ENCODE peak calls at places on chromosomes 5 and 9, in seven cellular contexts. C is AG10803, N is astrocyte of the cerebellum, K is DND-41, L is lower lobe of right lung, O is cardiac muscle cell, H is GM12865. M is an unnamed sample.

GRCh38 chr5:57825026-57825683 is 342.5 kb upstream of the ACTBL2 start:
- DNase-seq in C (peak), N (peak), K (no peak), H (no peak), O (peak), L (no peak), M (no peak)

GRCh38 chr5:124343451-124343867 is 403.0 kb downstream of the ZNF608 start:
- DNase-seq in N (peak), O (peak), L (no peak), H (no peak), K (no peak), C (peak), M (no peak)

GRCh38 chr5:86971034-86971511 is 296.6 kb upstream of the RASA1 start:
- DNase-seq in C (peak), O (peak), N (no peak), K (no peak), H (peak), L (no peak), M (no peak)

GRCh38 chr5:84603557-84604185 is 219.0 kb upstream of the EDIL3 start:
- DNase-seq in O (peak), N (peak), H (no peak), C (peak), L (no peak), K (no peak), M (no peak)

GRCh38 chr5:23433534-23434306 is 73.7 kb upstream of the PRDM9 start:
- DNase-seq in C (no peak), K (no peak), O (no peak), H (no peak), N (no peak), L (no peak), M (no peak)

GRCh38 chr9:133793471-133793870 is 55.3 kb upstream of the SARDH start:
- DNase-seq in L (no peak), K (no peak), N (no peak), O (no peak), H (no peak), C (no peak), M (no peak)

GRCh38 chr5:131521252-131521651 is 113.8 kb downstream of the RAPGEF6 start:
- DNase-seq in H (no peak), C (peak), K (no peak), N (peak), O (no peak), L (no peak), M (no peak)

GRCh38 chr5:1889321-1890065 is 6.8 kb upstream of the IRX4 start:
- DNase-seq in H (no peak), K (no peak), O (no peak), C (no peak), L (peak), N (no peak), M (no peak)

GRCh38 chr9:13239208-13239607 is 40.3 kb downstream of the MPDZ start:
- DNase-seq in K (no peak), O (no peak), L (no peak), N (no peak), H (no peak), C (no peak), M (no peak)

GRCh38 chr5:176660860-176661641 is 13.8 kb downstream of the TSPAN17 start:
- DNase-seq in L (peak), O (peak), N (peak), H (peak), C (peak), K (peak), M (no peak)

GRCh38 chr5:133423031-133423617 is 189.2 kb downstream of the FSTL4 start:
- DNase-seq in K (no peak), O (no peak), N (no peak), C (no peak), L (no peak), H (no peak), M (no peak)

GRCh38 chr5:150061538-150061995 is 24.8 kb downstream of the CSF1R start:
- DNase-seq in N (no peak), L (no peak), K (no peak), O (no peak), C (no peak), H (no peak), M (no peak)

GRCh38 chr5:177311361-177311722 is 356 bp downstream of the MXD3 start:
- DNase-seq in L (no peak), O (peak), K (no peak), H (no peak), N (no peak), C (no peak), M (no peak)

GRCh38 chr5:73444499-73445432 is 3.8 kb downstream of the FOXD1 start:
- DNase-seq in C (peak), N (no peak), O (no peak), L (no peak), H (no peak), K (no peak), M (no peak)

GRCh38 chr5:93708442-93708841 is 33.0 kb downstream of the POU5F2 start:
- DNase-seq in H (no peak), K (no peak), O (no peak), L (no peak), N (no peak), C (no peak), M (no peak)

GRCh38 chr5:37111426-37112382 is 137.5 kb downstream of the CPLANE1 start:
- DNase-seq in K (peak), C (no peak), H (peak), L (no peak), N (no peak), O (no peak), M (peak)

GRCh38 chr5:120655828-120656435 is 191.8 kb downstream of the PRR16 start:
- DNase-seq in K (peak), H (peak), L (no peak), C (peak), N (peak), O (peak), M (no peak)

GRCh38 chr9:19471737-19472648 is 63.2 kb downstream of the ACER2 start:
- DNase-seq in H (peak), N (peak), K (peak), C (peak), L (peak), O (peak), M (no peak)

GRCh38 chr5:111068208-111068607 is 3.3 kb upstream of the TSLP start:
- DNase-seq in N (no peak), O (peak), K (no peak), H (no peak), C (no peak), L (no peak), M (no peak)

GRCh38 chr5:128669803-128670202 is 131.8 kb upstream of the FBN2 start:
- DNase-seq in K (no peak), N (no peak), C (no peak), L (no peak), O (no peak), H (peak), M (no peak)

GRCh38 chr5:95172659-95173058 is 112.2 kb downstream of the MCTP1 start:
- DNase-seq in H (no peak), C (no peak), O (no peak), N (no peak), K (no peak), L (no peak), M (no peak)

GRCh38 chr5:103669615-103670014 is 107.0 kb upstream of the NUDT12 start:
- DNase-seq in N (no peak), O (no peak), H (no peak), K (no peak), L (no peak), C (no peak), M (no peak)

GRCh38 chr9:89077519-89077918 is 86.3 kb downstream of the S1PR3 start:
- DNase-seq in N (no peak), C (no peak), L (no peak), K (no peak), O (no peak), H (peak), M (no peak)

GRCh38 chr5:40383719-40384651 is 295.7 kb upstream of the PTGER4 start:
- DNase-seq in L (no peak), O (peak), K (no peak), N (no peak), C (peak), H (peak), M (no peak)

GRCh38 chr9:122218070-122218884 is 10.5 kb downstream of the LHX6 start:
- DNase-seq in H (no peak), N (no peak), L (no peak), C (peak), K (no peak), O (peak), M (no peak)

GRCh38 chr9:94872921-94873511 is 146.5 kb downstream of the AOPEP start:
- DNase-seq in O (peak), N (no peak), K (no peak), H (no peak), L (no peak), C (peak), M (no peak)

GRCh38 chr5:112210430-112211005 is 208.6 kb downstream of the EPB41L4A start:
- DNase-seq in C (peak), K (peak), H (peak), L (no peak), O (peak), N (peak), M (no peak)

GRCh38 chr5:41617843-41618515 is 107.6 kb upstream of the PLCXD3 start:
- DNase-seq in L (no peak), O (no peak), N (no peak), C (no peak), H (no peak), K (no peak), M (no peak)

GRCh38 chr5:117889592-117889991 is 1098.8 kb downstream of the DTWD2 start:
- DNase-seq in L (no peak), K (no peak), H (no peak), N (no peak), O (peak), C (peak), M (no peak)

GRCh38 chr5:136123236-136123768 is 9.3 kb upstream of the SMAD5 start:
- DNase-seq in H (no peak), L (no peak), K (no peak), N (no peak), O (no peak), C (no peak), M (no peak)

GRCh38 chr5:175700991-175701390 is 43.1 kb downstream of the HRH2 start:
- DNase-seq in K (no peak), O (peak), N (no peak), H (peak), C (no peak), L (no peak), M (no peak)

GRCh38 chr5:117794847-117795246 is 1193.5 kb downstream of the DTWD2 start:
- DNase-seq in K (no peak), O (no peak), N (no peak), L (no peak), H (no peak), C (no peak), M (no peak)

GRCh38 chr5:141780952-141781730 is 97.1 kb downstream of the PCDH1 start:
- DNase-seq in L (no peak), N (no peak), H (peak), O (no peak), K (no peak), C (no peak), M (no peak)

GRCh38 chr9:114156658-114157421 is 1.5 kb downstream of the COL27A1 start:
- DNase-seq in K (peak), C (peak), N (peak), H (no peak), L (peak), O (peak), M (no peak)

GRCh38 chr5:72138943-72139467 is 31.7 kb downstream of the MAP1B start:
- DNase-seq in H (peak), O (peak), C (peak), L (no peak), K (no peak), N (peak), M (no peak)

GRCh38 chr9:112104401-112104800 is 70.7 kb downstream of the SUSD1 start:
- DNase-seq in C (no peak), K (no peak), H (no peak), O (no peak), L (no peak), N (no peak), M (no peak)

DNA sequence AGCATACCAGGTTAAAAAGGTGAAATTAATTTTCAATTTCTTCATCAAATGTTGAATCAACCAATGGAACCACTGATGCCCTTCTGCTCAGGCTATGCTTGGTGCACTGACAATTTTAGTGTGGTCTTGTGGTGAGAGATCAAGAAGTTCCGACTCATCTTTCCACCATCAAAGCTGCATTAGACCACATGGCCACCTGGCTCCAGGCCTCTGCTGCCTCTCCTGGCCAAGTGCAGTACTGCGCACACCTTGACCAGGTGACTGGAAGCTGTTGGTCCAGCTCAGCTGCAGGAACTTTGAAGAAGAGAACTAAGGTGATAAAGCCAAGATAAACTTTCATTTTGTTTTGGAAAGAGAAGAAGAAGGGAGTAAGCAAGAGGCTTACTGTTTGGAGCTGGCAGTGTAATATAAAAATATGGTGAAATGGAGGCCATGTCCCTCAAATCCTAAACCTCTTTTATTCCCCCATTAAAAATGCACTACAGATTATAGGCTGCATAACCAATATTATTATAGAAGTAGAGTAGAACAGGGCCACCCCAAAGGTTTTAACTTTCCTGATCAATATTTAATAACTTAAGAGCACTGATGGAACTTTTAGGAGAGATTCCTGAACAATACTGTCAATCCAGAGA is 315.5 kb upstream of the C9orf72 start:
- DNase-seq in C (no peak), N (no peak), K (peak), H (peak), O (peak), L (no peak), M (no peak)
- TF ChIP-seq CTCF in C (peak), N (peak), K (peak), H (peak), O (peak), L (peak), M (peak)

GRCh38 chr9:127344373-127344995 is 52.5 kb upstream of the SLC2A8 start:
- DNase-seq in L (no peak), K (no peak), C (peak), O (no peak), N (peak), H (no peak), M (no peak)
- H3K4me3 ChIP-seq in L (no peak), K (no peak), C (no peak), O (no peak), N (no peak), H (no peak), M (no peak)

GRCh38 chr5:75734913-75735789 is 17.9 kb upstream of the POC5 start:
- DNase-seq in C (peak), L (no peak), N (no peak), H (peak), K (no peak), O (peak), M (peak)
- TF ChIP-seq CTCF in C (peak), L (peak), N (peak), H (peak), K (peak), O (peak), M (peak)

DNA sequence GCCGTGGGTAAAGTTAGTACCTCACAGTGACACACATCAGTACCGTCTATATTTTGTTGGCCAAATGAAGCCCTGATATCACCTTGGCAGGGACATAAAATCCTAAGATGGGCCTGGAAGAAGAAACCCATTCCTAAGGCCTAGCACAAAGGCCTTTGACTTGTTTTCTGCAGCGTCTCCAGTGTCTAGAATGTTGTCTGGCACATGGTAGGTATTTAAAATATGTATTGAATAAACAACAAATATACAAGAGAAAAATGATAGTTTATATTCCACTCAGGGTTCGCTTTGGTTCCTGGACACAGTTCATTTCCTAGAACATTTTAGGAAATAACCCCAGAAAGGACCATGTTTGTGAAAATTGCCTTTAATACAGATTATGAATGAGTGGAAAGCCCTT is 45.9 kb downstream of the NMUR2 start:
- DNase-seq in K (no peak), O (no peak), C (no peak), H (no peak), L (no peak), N (no peak), M (no peak)
- H3K4me3 ChIP-seq in K (no peak), O (no peak), C (no peak), H (no peak), L (no peak), N (no peak), M (no peak)

GRCh38 chr9:110199643-110200042 is 8.3 kb downstream of the C9orf152 start:
- DNase-seq in L (no peak), H (no peak), K (no peak), N (no peak), O (no peak), C (no peak), M (no peak)
- TF ChIP-seq CTCF in L (no peak), H (no peak), K (no peak), N (no peak), O (no peak), C (no peak), M (no peak)

DNA sequence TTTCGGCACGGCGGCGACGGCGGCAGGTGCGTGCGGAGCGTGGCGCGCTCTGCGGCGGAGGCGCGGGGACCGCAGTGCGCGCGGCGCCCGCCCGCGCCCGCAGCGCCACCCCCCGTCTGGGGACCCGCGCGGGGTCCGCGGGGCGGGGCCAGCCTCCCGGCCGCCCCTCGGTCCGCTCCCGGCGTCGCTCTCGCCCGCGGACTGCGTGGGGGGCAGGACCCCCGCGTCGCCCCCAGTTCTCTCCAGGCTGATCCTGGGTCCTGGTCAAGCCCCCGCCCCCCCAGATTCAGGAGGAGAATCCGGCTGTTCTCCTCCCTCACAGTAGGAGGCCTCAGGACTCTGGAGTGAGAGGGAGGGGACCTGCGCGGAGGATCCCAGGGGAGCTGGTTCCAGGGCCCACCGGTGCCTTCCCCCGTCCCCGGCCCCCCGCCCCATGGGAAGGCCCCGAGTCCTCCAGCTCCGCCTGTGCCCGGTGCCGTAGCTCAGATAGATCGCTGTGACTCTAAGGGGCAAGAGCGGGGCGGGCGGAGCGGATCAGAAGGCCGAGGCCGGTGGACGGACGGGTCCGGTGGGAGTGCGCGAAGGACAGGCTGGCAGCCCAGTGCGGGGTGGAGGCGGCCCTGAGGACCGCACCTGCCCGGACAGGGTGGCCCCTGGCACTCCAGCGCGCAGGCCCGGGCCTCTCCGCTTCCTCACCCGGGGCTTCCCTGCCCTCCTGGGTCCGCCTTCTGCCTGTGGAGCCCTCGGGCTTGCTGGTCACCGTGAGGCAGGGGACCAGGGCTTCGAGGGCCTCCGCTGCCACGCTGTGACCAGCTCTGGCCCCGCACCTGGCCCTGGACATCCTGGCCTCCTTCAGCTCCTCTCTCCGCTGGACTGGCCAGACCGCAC is at the start of gene RNF208:
- DNase-seq in N (no peak), C (no peak), O (no peak), H (no peak), K (no peak), L (no peak), M (no peak)
- H3K4me3 ChIP-seq in N (peak), C (peak), O (peak), H (peak), K (peak), L (peak), M (peak)

GRCh38 chr5:163503106-163504090 is 2.0 kb upstream of the MAT2B start:
- DNase-seq in L (peak), N (no peak), K (peak), C (peak), H (peak), O (peak), M (peak)
- TF ChIP-seq CTCF in L (peak), N (peak), K (peak), C (peak), H (peak), O (peak), M (peak)

GRCh38 chr9:138044485-138045383 is 167.2 kb downstream of the CACNA1B start:
- DNase-seq in O (no peak), L (no peak), H (no peak), N (no peak), C (no peak), K (no peak), M (no peak)

GRCh38 chr9:138043411-138044345 is 166.1 kb downstream of the CACNA1B start:
- DNase-seq in H (no peak), C (no peak), O (no peak), K (no peak), N (no peak), L (no peak), M (no peak)

GRCh38 chr9:138042146-138042545 is 164.6 kb downstream of the CACNA1B start:
- DNase-seq in C (no peak), L (no peak), H (no peak), N (no peak), O (no peak), K (no peak), M (no peak)

GRCh38 chr9:138042640-138043039 is 165.1 kb downstream of the CACNA1B start:
- DNase-seq in K (no peak), C (no peak), L (no peak), N (no peak), O (no peak), H (no peak), M (no peak)

GRCh38 chr9:138043061-138043410 is 165.5 kb downstream of the CACNA1B start:
- DNase-seq in O (no peak), N (no peak), H (no peak), L (no peak), C (no peak), K (no peak), M (no peak)
- H3K4me3 ChIP-seq in O (no peak), N (no peak), H (no peak), L (no peak), C (no peak), K (no peak), M (no peak)

GRCh38 chr9:129720181-129720864 is 32.5 kb downstream of the PTGES start:
- DNase-seq in C (no peak), O (no peak), N (no peak), K (no peak), H (no peak), L (no peak), M (no peak)
- TF ChIP-seq CTCF in C (peak), O (peak), N (peak), K (peak), H (peak), L (no peak), M (no peak)

M was measured in GM12864.